ENCODE peak calls at places on chromosomes 13 and 19, in six cellular contexts. X, D, S, I, T and R are unnamed samples.

GRCh38 chr19:1250374-1251232 is 2.2 kb downstream of the MIDN start:
- DNase-seq in D (no peak), I (no peak), T (no peak), X (peak), S (peak), R (peak)

GRCh38 chr13:30895773-30896172 is 10.3 kb upstream of the MEDAG start:
- DNase-seq in I (peak), X (peak), S (peak), D (no peak), T (no peak), R (peak)

GRCh38 chr19:58033741-58034475 is at the start of gene ZSCAN1:
- DNase-seq in T (peak), D (peak), S (peak), X (peak), I (peak), R (no peak)

GRCh38 chr19:50167314-50167721 is 4.2 kb upstream of the IZUMO2 start:
- DNase-seq in T (no peak), I (no peak), S (no peak), D (no peak), X (peak), R (no peak)

GRCh38 chr13:100394005-100394695 is 194.4 kb downstream of the GGACT start:
- DNase-seq in T (no peak), D (no peak), S (peak), I (no peak), X (no peak), R (peak)

GRCh38 chr13:31982540-31982939 is 49.0 kb upstream of the FRY start:
- DNase-seq in I (peak), S (peak), D (no peak), T (no peak), X (peak), R (peak)

GRCh38 chr19:42270346-42271044 is 1.4 kb downstream of the CIC start:
- DNase-seq in X (peak), S (peak), T (no peak), I (peak), D (no peak), R (peak)

GRCh38 chr13:50322006-50322405 is 306.8 kb downstream of the KCNRG start:
- DNase-seq in S (no peak), I (no peak), X (no peak), D (no peak), T (no peak), R (no peak)

GRCh38 chr13:46716821-46717220 is 80.1 kb downstream of the ESD start:
- DNase-seq in T (no peak), X (no peak), D (no peak), S (no peak), I (no peak), R (no peak)

GRCh38 chr19:52535831-52536800 is 8.6 kb downstream of the ZNF808 start:
- DNase-seq in X (peak), S (peak), D (no peak), T (peak), I (peak), R (no peak)

GRCh38 chr19:5285311-5285710 is 55.3 kb downstream of the PTPRS start:
- DNase-seq in S (no peak), D (no peak), I (no peak), X (no peak), T (no peak), R (no peak)

GRCh38 chr13:102693781-102694180 is 1.1 kb downstream of the METTL21C start:
- DNase-seq in I (no peak), S (no peak), T (no peak), X (no peak), D (no peak), R (no peak)

GRCh38 chr19:33302974-33303790 is 848 bp upstream of the CEBPA start:
- DNase-seq in D (no peak), I (peak), T (no peak), X (peak), S (peak), R (peak)

GRCh38 chr19:42528354-42529247 is at the start of gene CEACAM1:
- DNase-seq in S (no peak), D (no peak), T (no peak), I (no peak), X (peak), R (no peak)

GRCh38 chr19:40718774-40719391 is 2.0 kb downstream of the ITPKC start:
- DNase-seq in D (no peak), X (peak), T (no peak), S (peak), I (peak), R (no peak)

GRCh38 chr13:91085127-91085526 is 262.4 kb upstream of the MIR17HG start:
- DNase-seq in S (no peak), I (no peak), D (no peak), X (no peak), T (no peak), R (no peak)

GRCh38 chr13:113155201-113155600 is 3.2 kb upstream of the PROZ start:
- DNase-seq in D (no peak), X (no peak), I (no peak), S (no peak), T (no peak), R (no peak)

GRCh38 chr13:42258747-42259146 is 13.2 kb upstream of the AKAP11 start:
- DNase-seq in I (no peak), X (no peak), T (no peak), S (no peak), D (peak), R (no peak)

GRCh38 chr13:107373551-107373950 is 805.6 kb upstream of the ARGLU1 start:
- DNase-seq in I (no peak), X (peak), T (no peak), D (no peak), S (peak), R (peak)

GRCh38 chr13:113848431-113849260 is 15.2 kb downstream of the GAS6 start:
- DNase-seq in T (no peak), S (no peak), X (no peak), I (no peak), D (no peak), R (no peak)

GRCh38 chr13:38394777-38395504 is 45.3 kb downstream of the UFM1 start:
- DNase-seq in D (no peak), I (no peak), T (no peak), S (no peak), X (peak), R (peak)

GRCh38 chr19:44749994-44750393 is 1.5 kb downstream of the BCL3 start:
- DNase-seq in T (no peak), X (no peak), D (no peak), I (no peak), S (no peak), R (no peak)

GRCh38 chr19:15294591-15294990 is 37.7 kb downstream of the BRD4 start:
- DNase-seq in T (no peak), D (no peak), X (no peak), S (no peak), I (no peak), R (no peak)

GRCh38 chr19:31513841-31514240 is 164.6 kb upstream of the TSHZ3 start:
- DNase-seq in T (no peak), I (no peak), X (no peak), S (no peak), D (no peak), R (no peak)

GRCh38 chr13:90416519-90416918 is 931.0 kb upstream of the MIR17HG start:
- DNase-seq in I (no peak), D (no peak), X (peak), T (no peak), S (no peak), R (peak)

GRCh38 chr19:41696402-41697197 is 8.5 kb upstream of the CEACAM7 start:
- DNase-seq in I (no peak), T (no peak), S (no peak), X (peak), D (no peak), R (peak)

GRCh38 chr13:110109140-110109783 is 197.7 kb downstream of the COL4A1 start:
- DNase-seq in I (no peak), T (no peak), D (no peak), X (no peak), S (no peak), R (no peak)

GRCh38 chr13:105510363-105510762 is 1025.1 kb downstream of the EFNB2 start:
- DNase-seq in D (no peak), T (no peak), S (no peak), X (peak), I (no peak), R (no peak)

GRCh38 chr13:41590122-41590521 is 132.8 kb downstream of the RGCC start:
- DNase-seq in D (no peak), I (no peak), X (no peak), S (no peak), T (no peak), R (no peak)

GRCh38 chr13:66689628-66690027 is 540.5 kb downstream of the PCDH9 start:
- DNase-seq in S (no peak), D (no peak), X (peak), T (no peak), I (no peak), R (no peak)

GRCh38 chr19:17075860-17076538 is 422 bp downstream of the MYO9B start:
- DNase-seq in X (peak), T (no peak), S (peak), D (no peak), I (peak), R (no peak)

GRCh38 chr19:44905437-44906160 is at the start of gene APOE:
- DNase-seq in T (peak), S (no peak), X (no peak), D (no peak), I (no peak), R (no peak)

GRCh38 chr19:28466107-28467045 is 746.6 kb downstream of the UQCRFS1 start:
- DNase-seq in I (peak), X (peak), T (no peak), S (peak), D (peak), R (no peak)

GRCh38 chr13:91347996-91348905 is 764 bp downstream of the MIR17HG start:
- DNase-seq in S (peak), D (no peak), X (peak), I (no peak), T (no peak), R (peak)

GRCh38 chr13:78121459-78122348 is 203.1 kb upstream of the EDNRB start:
- DNase-seq in S (peak), T (no peak), I (peak), X (peak), D (no peak), R (peak)

GRCh38 chr13:98910501-98910951 is 67.3 kb downstream of the DOCK9 start:
- DNase-seq in S (peak), X (peak), T (no peak), D (no peak), I (peak), R (peak)

GRCh38 chr13:110993788-110994187 is 78.9 kb upstream of the ANKRD10 start:
- DNase-seq in S (no peak), T (no peak), I (no peak), D (no peak), X (no peak), R (no peak)